ENCODE peak calls at places on chromosome 9, in nine cellular contexts. One of them, this sample, is unnamed.

GRCh38 chr9:110897899-110898298 is 140.4 kb downstream of the LPAR1 start:
- DNase-seq in GDM1: no peak
- DNase-seq in GM12892: no peak
- DNase-seq in hippocampal formation: no peak
- DNase-seq in fibroblast of pulmonary artery: no peak
- DNase-seq in vagina: no peak
- DNase-seq in left ventricle myocardium superior: no peak
- DNase-seq in endothelial cell: no peak
- DNase-seq in activated CD4-positive, alpha-beta T cell treated with anti-CD3 and anti-CD28 coated beads, Interleukin-2, amount 10 ng/mL, durations not matched to agents 7 days and 5 days: no peak
- DNase-seq in this sample: no peak

GRCh38 chr9:89185980-89186379 is 7.4 kb upstream of the SHC3 start:
- DNase-seq in activated CD4-positive, alpha-beta T cell treated with anti-CD3 and anti-CD28 coated beads, Interleukin-2, amount 10 ng/mL, durations not matched to agents 7 days and 5 days: no peak
- DNase-seq in GM12892: no peak
- DNase-seq in fibroblast of pulmonary artery: peak; percentile 57
- DNase-seq in vagina: no peak
- DNase-seq in left ventricle myocardium superior: no peak
- DNase-seq in GDM1: no peak
- DNase-seq in hippocampal formation: no peak
- DNase-seq in endothelial cell: peak; percentile 49
- DNase-seq in this sample: no peak

GRCh38 chr9:85599540-85600140 is 142.1 kb downstream of the AGTPBP1 start:
- DNase-seq in endothelial cell: no peak
- DNase-seq in GDM1: no peak
- DNase-seq in hippocampal formation: no peak
- DNase-seq in activated CD4-positive, alpha-beta T cell treated with anti-CD3 and anti-CD28 coated beads, Interleukin-2, amount 10 ng/mL, durations not matched to agents 7 days and 5 days: no peak
- DNase-seq in vagina: no peak
- DNase-seq in fibroblast of pulmonary artery: peak; percentile 13
- DNase-seq in left ventricle myocardium superior: no peak
- DNase-seq in GM12892: no peak
- DNase-seq in this sample: no peak

GRCh38 chr9:133463234-133463863 is 3.6 kb downstream of the CACFD1 start:
- DNase-seq in activated CD4-positive, alpha-beta T cell treated with anti-CD3 and anti-CD28 coated beads, Interleukin-2, amount 10 ng/mL, durations not matched to agents 7 days and 5 days: no peak
- DNase-seq in left ventricle myocardium superior: no peak
- DNase-seq in vagina: no peak
- DNase-seq in GDM1: no peak
- DNase-seq in endothelial cell: no peak
- DNase-seq in GM12892: no peak
- DNase-seq in fibroblast of pulmonary artery: no peak
- DNase-seq in hippocampal formation: no peak
- DNase-seq in this sample: no peak

GRCh38 chr9:136219276-136219675 is 14.3 kb upstream of the LHX3 start:
- DNase-seq in left ventricle myocardium superior: no peak
- DNase-seq in endothelial cell: no peak
- DNase-seq in activated CD4-positive, alpha-beta T cell treated with anti-CD3 and anti-CD28 coated beads, Interleukin-2, amount 10 ng/mL, durations not matched to agents 7 days and 5 days: no peak
- DNase-seq in GM12892: no peak
- DNase-seq in hippocampal formation: no peak
- DNase-seq in GDM1: no peak
- DNase-seq in fibroblast of pulmonary artery: no peak
- DNase-seq in vagina: no peak
- DNase-seq in this sample: no peak

GRCh38 chr9:74551266-74551665 is 54.1 kb downstream of the RORB start:
- DNase-seq in GDM1: no peak
- DNase-seq in fibroblast of pulmonary artery: no peak
- DNase-seq in vagina: no peak
- DNase-seq in activated CD4-positive, alpha-beta T cell treated with anti-CD3 and anti-CD28 coated beads, Interleukin-2, amount 10 ng/mL, durations not matched to agents 7 days and 5 days: no peak
- DNase-seq in GM12892: no peak
- DNase-seq in endothelial cell: no peak
- DNase-seq in hippocampal formation: no peak
- DNase-seq in left ventricle myocardium superior: no peak
- DNase-seq in this sample: no peak

GRCh38 chr9:137479315-137479861 is 20.3 kb upstream of the NSMF start:
- DNase-seq in activated CD4-positive, alpha-beta T cell treated with anti-CD3 and anti-CD28 coated beads, Interleukin-2, amount 10 ng/mL, durations not matched to agents 7 days and 5 days: no peak
- DNase-seq in GM12892: no peak
- DNase-seq in hippocampal formation: no peak
- DNase-seq in endothelial cell: no peak
- DNase-seq in vagina: no peak
- DNase-seq in GDM1: no peak
- DNase-seq in left ventricle myocardium superior: peak; percentile 5
- DNase-seq in fibroblast of pulmonary artery: no peak
- DNase-seq in this sample: no peak

GRCh38 chr9:78857371-78858225 is 560.7 kb downstream of the PSAT1 start:
- DNase-seq in left ventricle myocardium superior: no peak
- DNase-seq in GDM1: no peak
- DNase-seq in hippocampal formation: no peak
- DNase-seq in vagina: no peak
- DNase-seq in activated CD4-positive, alpha-beta T cell treated with anti-CD3 and anti-CD28 coated beads, Interleukin-2, amount 10 ng/mL, durations not matched to agents 7 days and 5 days: no peak
- DNase-seq in fibroblast of pulmonary artery: no peak
- DNase-seq in GM12892: no peak
- DNase-seq in endothelial cell: no peak
- DNase-seq in this sample: no peak

GRCh38 chr9:20321683-20322082 is 300.6 kb downstream of the MLLT3 start:
- DNase-seq in vagina: no peak
- DNase-seq in endothelial cell: no peak
- DNase-seq in left ventricle myocardium superior: no peak
- DNase-seq in hippocampal formation: no peak
- DNase-seq in fibroblast of pulmonary artery: no peak
- DNase-seq in GM12892: no peak
- DNase-seq in GDM1: no peak
- DNase-seq in activated CD4-positive, alpha-beta T cell treated with anti-CD3 and anti-CD28 coated beads, Interleukin-2, amount 10 ng/mL, durations not matched to agents 7 days and 5 days: peak; percentile 83
- DNase-seq in this sample: no peak

GRCh38 chr9:89664896-89665329 is 60.1 kb downstream of the GADD45G start:
- DNase-seq in vagina: no peak
- DNase-seq in activated CD4-positive, alpha-beta T cell treated with anti-CD3 and anti-CD28 coated beads, Interleukin-2, amount 10 ng/mL, durations not matched to agents 7 days and 5 days: no peak
- DNase-seq in endothelial cell: no peak
- DNase-seq in GM12892: no peak
- DNase-seq in fibroblast of pulmonary artery: no peak
- DNase-seq in GDM1: no peak
- DNase-seq in left ventricle myocardium superior: no peak
- DNase-seq in hippocampal formation: no peak
- DNase-seq in this sample: no peak

GRCh38 chr9:137280478-137281344 is 3.2 kb downstream of the TOR4A start:
- DNase-seq in activated CD4-positive, alpha-beta T cell treated with anti-CD3 and anti-CD28 coated beads, Interleukin-2, amount 10 ng/mL, durations not matched to agents 7 days and 5 days: no peak
- DNase-seq in GM12892: no peak
- DNase-seq in endothelial cell: peak; percentile 71
- DNase-seq in hippocampal formation: no peak
- DNase-seq in GDM1: no peak
- DNase-seq in left ventricle myocardium superior: no peak
- DNase-seq in vagina: no peak
- DNase-seq in fibroblast of pulmonary artery: peak; percentile 37
- DNase-seq in this sample: no peak

GRCh38 chr9:110619831-110620230 is 40.3 kb upstream of the SVEP1 start:
- DNase-seq in vagina: no peak
- DNase-seq in activated CD4-positive, alpha-beta T cell treated with anti-CD3 and anti-CD28 coated beads, Interleukin-2, amount 10 ng/mL, durations not matched to agents 7 days and 5 days: no peak
- DNase-seq in hippocampal formation: no peak
- DNase-seq in endothelial cell: no peak
- DNase-seq in left ventricle myocardium superior: no peak
- DNase-seq in fibroblast of pulmonary artery: peak; percentile 42
- DNase-seq in GM12892: no peak
- DNase-seq in GDM1: no peak
- DNase-seq in this sample: no peak

GRCh38 chr9:470795-471194 is 256.1 kb downstream of the DOCK8 start:
- DNase-seq in activated CD4-positive, alpha-beta T cell treated with anti-CD3 and anti-CD28 coated beads, Interleukin-2, amount 10 ng/mL, durations not matched to agents 7 days and 5 days: no peak
- DNase-seq in vagina: no peak
- DNase-seq in left ventricle myocardium superior: no peak
- DNase-seq in GM12892: no peak
- DNase-seq in hippocampal formation: peak; percentile 9
- DNase-seq in fibroblast of pulmonary artery: peak; percentile 31
- DNase-seq in GDM1: no peak
- DNase-seq in endothelial cell: no peak
- DNase-seq in this sample: no peak

GRCh38 chr9:71891557-71892189 is 19.3 kb downstream of the ABHD17B start:
- DNase-seq in GDM1: no peak
- DNase-seq in fibroblast of pulmonary artery: no peak
- DNase-seq in GM12892: no peak
- DNase-seq in hippocampal formation: no peak
- DNase-seq in left ventricle myocardium superior: no peak
- DNase-seq in activated CD4-positive, alpha-beta T cell treated with anti-CD3 and anti-CD28 coated beads, Interleukin-2, amount 10 ng/mL, durations not matched to agents 7 days and 5 days: no peak
- DNase-seq in vagina: no peak
- DNase-seq in endothelial cell: no peak
- DNase-seq in this sample: no peak

GRCh38 chr9:135718616-135719015 is 16.6 kb downstream of the KCNT1 start:
- DNase-seq in left ventricle myocardium superior: no peak
- DNase-seq in endothelial cell: no peak
- DNase-seq in GDM1: no peak
- DNase-seq in hippocampal formation: no peak
- DNase-seq in GM12892: no peak
- DNase-seq in fibroblast of pulmonary artery: peak; percentile 52
- DNase-seq in activated CD4-positive, alpha-beta T cell treated with anti-CD3 and anti-CD28 coated beads, Interleukin-2, amount 10 ng/mL, durations not matched to agents 7 days and 5 days: no peak
- DNase-seq in vagina: no peak
- DNase-seq in this sample: no peak

GRCh38 chr9:111542497-111543254 is 17.7 kb downstream of the ZNF483 start:
- DNase-seq in GM12892: no peak
- DNase-seq in hippocampal formation: no peak
- DNase-seq in vagina: no peak
- DNase-seq in fibroblast of pulmonary artery: no peak
- DNase-seq in endothelial cell: no peak
- DNase-seq in GDM1: no peak
- DNase-seq in activated CD4-positive, alpha-beta T cell treated with anti-CD3 and anti-CD28 coated beads, Interleukin-2, amount 10 ng/mL, durations not matched to agents 7 days and 5 days: no peak
- DNase-seq in left ventricle myocardium superior: no peak
- DNase-seq in this sample: no peak

GRCh38 chr9:132594412-132594811 is 12.0 kb downstream of the BARHL1 start:
- DNase-seq in hippocampal formation: no peak
- DNase-seq in GM12892: no peak
- DNase-seq in activated CD4-positive, alpha-beta T cell treated with anti-CD3 and anti-CD28 coated beads, Interleukin-2, amount 10 ng/mL, durations not matched to agents 7 days and 5 days: no peak
- DNase-seq in vagina: no peak
- DNase-seq in GDM1: no peak
- DNase-seq in fibroblast of pulmonary artery: no peak
- DNase-seq in left ventricle myocardium superior: no peak
- DNase-seq in endothelial cell: no peak
- DNase-seq in this sample: no peak

GRCh38 chr9:129544766-129545165 is 76.1 kb downstream of the C9orf50 start:
- DNase-seq in GDM1: no peak
- DNase-seq in fibroblast of pulmonary artery: no peak
- DNase-seq in GM12892: no peak
- DNase-seq in endothelial cell: no peak
- DNase-seq in hippocampal formation: no peak
- DNase-seq in activated CD4-positive, alpha-beta T cell treated with anti-CD3 and anti-CD28 coated beads, Interleukin-2, amount 10 ng/mL, durations not matched to agents 7 days and 5 days: no peak
- DNase-seq in left ventricle myocardium superior: no peak
- DNase-seq in vagina: no peak
- DNase-seq in this sample: no peak

GRCh38 chr9:124478014-124478753 is 27.9 kb downstream of the ADGRD2 start:
- DNase-seq in endothelial cell: no peak
- DNase-seq in hippocampal formation: no peak
- DNase-seq in GM12892: no peak
- DNase-seq in fibroblast of pulmonary artery: no peak
- DNase-seq in left ventricle myocardium superior: no peak
- DNase-seq in GDM1: no peak
- DNase-seq in vagina: no peak
- DNase-seq in activated CD4-positive, alpha-beta T cell treated with anti-CD3 and anti-CD28 coated beads, Interleukin-2, amount 10 ng/mL, durations not matched to agents 7 days and 5 days: no peak
- DNase-seq in this sample: no peak

GRCh38 chr9:124721109-124721850 is 49.8 kb downstream of the NR6A1 start:
- DNase-seq in hippocampal formation: no peak
- DNase-seq in left ventricle myocardium superior: no peak
- DNase-seq in vagina: no peak
- DNase-seq in GDM1: no peak
- DNase-seq in activated CD4-positive, alpha-beta T cell treated with anti-CD3 and anti-CD28 coated beads, Interleukin-2, amount 10 ng/mL, durations not matched to agents 7 days and 5 days: no peak
- DNase-seq in GM12892: no peak
- DNase-seq in endothelial cell: no peak
- DNase-seq in fibroblast of pulmonary artery: peak; percentile 22
- DNase-seq in this sample: no peak

GRCh38 chr9:89805726-89806125 is 200.9 kb downstream of the GADD45G start:
- DNase-seq in GM12892: no peak
- DNase-seq in fibroblast of pulmonary artery: no peak
- DNase-seq in endothelial cell: no peak
- DNase-seq in GDM1: no peak
- DNase-seq in activated CD4-positive, alpha-beta T cell treated with anti-CD3 and anti-CD28 coated beads, Interleukin-2, amount 10 ng/mL, durations not matched to agents 7 days and 5 days: no peak
- DNase-seq in left ventricle myocardium superior: no peak
- DNase-seq in vagina: no peak
- DNase-seq in hippocampal formation: no peak
- DNase-seq in this sample: no peak

GRCh38 chr9:134641173-134641985 is at the start of gene COL5A1:
- DNase-seq in GM12892: no peak
- DNase-seq in fibroblast of pulmonary artery: peak; percentile 92
- DNase-seq in hippocampal formation: peak; percentile 44
- DNase-seq in activated CD4-positive, alpha-beta T cell treated with anti-CD3 and anti-CD28 coated beads, Interleukin-2, amount 10 ng/mL, durations not matched to agents 7 days and 5 days: peak; percentile 27
- DNase-seq in vagina: no peak
- DNase-seq in left ventricle myocardium superior: peak; percentile 95
- DNase-seq in GDM1: peak; percentile 35
- DNase-seq in endothelial cell: peak; percentile 88
- DNase-seq in this sample: no peak

GRCh38 chr9:14312721-14313377 is 1.1 kb downstream of the NFIB start:
- DNase-seq in fibroblast of pulmonary artery: no peak
- DNase-seq in activated CD4-positive, alpha-beta T cell treated with anti-CD3 and anti-CD28 coated beads, Interleukin-2, amount 10 ng/mL, durations not matched to agents 7 days and 5 days: no peak
- DNase-seq in GDM1: no peak
- DNase-seq in left ventricle myocardium superior: peak; percentile 62
- DNase-seq in GM12892: no peak
- DNase-seq in vagina: no peak
- DNase-seq in hippocampal formation: no peak
- DNase-seq in endothelial cell: peak; percentile 50
- DNase-seq in this sample: no peak

GRCh38 chr9:33263131-33263935 is 1.2 kb downstream of the BAG1 start:
- DNase-seq in vagina: no peak
- DNase-seq in hippocampal formation: no peak
- DNase-seq in endothelial cell: no peak
- DNase-seq in GM12892: no peak
- DNase-seq in fibroblast of pulmonary artery: peak; percentile 24
- DNase-seq in left ventricle myocardium superior: peak; percentile 35
- DNase-seq in GDM1: no peak
- DNase-seq in activated CD4-positive, alpha-beta T cell treated with anti-CD3 and anti-CD28 coated beads, Interleukin-2, amount 10 ng/mL, durations not matched to agents 7 days and 5 days: no peak
- DNase-seq in this sample: peak; percentile 8

GRCh38 chr9:79222483-79222882 is 349.3 kb upstream of the TLE4 start:
- DNase-seq in vagina: no peak
- DNase-seq in fibroblast of pulmonary artery: no peak
- DNase-seq in endothelial cell: no peak
- DNase-seq in hippocampal formation: no peak
- DNase-seq in activated CD4-positive, alpha-beta T cell treated with anti-CD3 and anti-CD28 coated beads, Interleukin-2, amount 10 ng/mL, durations not matched to agents 7 days and 5 days: no peak
- DNase-seq in GM12892: no peak
- DNase-seq in left ventricle myocardium superior: no peak
- DNase-seq in GDM1: no peak
- DNase-seq in this sample: no peak

GRCh38 chr9:116000748-116001329 is 152.8 kb upstream of the PAPPA start:
- DNase-seq in GDM1: no peak
- DNase-seq in activated CD4-positive, alpha-beta T cell treated with anti-CD3 and anti-CD28 coated beads, Interleukin-2, amount 10 ng/mL, durations not matched to agents 7 days and 5 days: no peak
- DNase-seq in hippocampal formation: no peak
- DNase-seq in vagina: no peak
- DNase-seq in fibroblast of pulmonary artery: peak; percentile 33
- DNase-seq in endothelial cell: peak; percentile 26
- DNase-seq in left ventricle myocardium superior: no peak
- DNase-seq in GM12892: no peak
- DNase-seq in this sample: no peak

GRCh38 chr9:14027114-14027812 is 286.7 kb downstream of the NFIB start:
- DNase-seq in left ventricle myocardium superior: peak; percentile 64
- DNase-seq in GDM1: no peak
- DNase-seq in activated CD4-positive, alpha-beta T cell treated with anti-CD3 and anti-CD28 coated beads, Interleukin-2, amount 10 ng/mL, durations not matched to agents 7 days and 5 days: no peak
- DNase-seq in hippocampal formation: no peak
- DNase-seq in endothelial cell: peak; percentile 16
- DNase-seq in GM12892: no peak
- DNase-seq in fibroblast of pulmonary artery: peak; percentile 43
- DNase-seq in vagina: no peak
- DNase-seq in this sample: no peak

GRCh38 chr9:34139477-34140146 is 13.1 kb upstream of the DCAF12 start:
- DNase-seq in endothelial cell: no peak
- DNase-seq in GDM1: peak; percentile 53
- DNase-seq in GM12892: no peak
- DNase-seq in hippocampal formation: no peak
- DNase-seq in activated CD4-positive, alpha-beta T cell treated with anti-CD3 and anti-CD28 coated beads, Interleukin-2, amount 10 ng/mL, durations not matched to agents 7 days and 5 days: no peak
- DNase-seq in left ventricle myocardium superior: peak; percentile 59
- DNase-seq in fibroblast of pulmonary artery: peak; percentile 97
- DNase-seq in vagina: no peak
- DNase-seq in this sample: peak; percentile 64

GRCh38 chr9:132199056-132199455 is 37.2 kb downstream of the NTNG2 start:
- DNase-seq in endothelial cell: no peak
- DNase-seq in hippocampal formation: no peak
- DNase-seq in GDM1: no peak
- DNase-seq in activated CD4-positive, alpha-beta T cell treated with anti-CD3 and anti-CD28 coated beads, Interleukin-2, amount 10 ng/mL, durations not matched to agents 7 days and 5 days: no peak
- DNase-seq in fibroblast of pulmonary artery: no peak
- DNase-seq in vagina: no peak
- DNase-seq in left ventricle myocardium superior: no peak
- DNase-seq in GM12892: no peak
- DNase-seq in this sample: no peak

GRCh38 chr9:99377790-99378775 is 156.0 kb downstream of the SEC61B start:
- DNase-seq in GDM1: no peak
- DNase-seq in endothelial cell: no peak
- DNase-seq in GM12892: no peak
- DNase-seq in fibroblast of pulmonary artery: no peak
- DNase-seq in vagina: no peak
- DNase-seq in left ventricle myocardium superior: no peak
- DNase-seq in hippocampal formation: no peak
- DNase-seq in activated CD4-positive, alpha-beta T cell treated with anti-CD3 and anti-CD28 coated beads, Interleukin-2, amount 10 ng/mL, durations not matched to agents 7 days and 5 days: no peak
- DNase-seq in this sample: no peak

GRCh38 chr9:91395553-91396470 is 27.8 kb downstream of the NFIL3 start:
- DNase-seq in fibroblast of pulmonary artery: peak; percentile 86
- DNase-seq in hippocampal formation: no peak
- DNase-seq in endothelial cell: no peak
- DNase-seq in activated CD4-positive, alpha-beta T cell treated with anti-CD3 and anti-CD28 coated beads, Interleukin-2, amount 10 ng/mL, durations not matched to agents 7 days and 5 days: peak; percentile 43
- DNase-seq in left ventricle myocardium superior: no peak
- DNase-seq in GDM1: peak; percentile 33
- DNase-seq in vagina: no peak
- DNase-seq in GM12892: no peak
- DNase-seq in this sample: no peak